ENCODE peak calls at places on chromosomes 11 and 22, in seven cellular contexts. Y is GM23248; I is prostate gland; T is fibroblast of lung; H is stomach; M is H7; E is CD4-positive, alpha-beta memory T cell. Q is an unnamed sample. For H3K27me3 and H3K36me3, the result is how much of the 10 kb centered on the place peaks cover.

GRCh38 chr11:75142714-75143419 is 8.0 kb upstream of the SLCO2B1 start:
- DNase-seq in Y (peak), I (no peak), T (peak), H (peak), M (peak), E (peak), Q (peak)

GRCh38 chr22:50507421-50507990 is at the start of gene LMF2:
- DNase-seq in Y (peak), I (peak), T (no peak), H (peak), M (peak), E (peak), Q (no peak)

GRCh38 chr11:58466293-58466692 is 24.3 kb upstream of the OR5B12 start:
- DNase-seq in Y (peak), I (no peak), T (no peak), H (no peak), M (no peak), E (no peak), Q (no peak)

GRCh38 chr22:46528121-46528610 is 9.3 kb downstream of the CELSR1 start:
- DNase-seq in Y (no peak), I (peak), T (peak), H (no peak), M (no peak), E (no peak), Q (no peak)

GRCh38 chr11:17992916-17993315 is 19.9 kb downstream of the SERGEF start:
- DNase-seq in Y (peak), I (peak), T (no peak), H (no peak), M (no peak), E (no peak), Q (no peak)

GRCh38 chr11:130408901-130409300 is 19.5 kb downstream of the ADAMTS8 start:
- DNase-seq in Y (no peak), I (no peak), T (no peak), H (no peak), M (peak), E (no peak), Q (no peak)

GRCh38 chr11:76164081-76164480 is 42.2 kb downstream of the WNT11 start:
- DNase-seq in Y (no peak), I (no peak), T (no peak), H (no peak), M (no peak), E (no peak), Q (no peak)

GRCh38 chr11:131712897-131713296 is 342.5 kb downstream of the NTM start:
- DNase-seq in Y (no peak), I (no peak), T (no peak), H (no peak), M (no peak), E (no peak), Q (no peak)

GRCh38 chr11:1854132-1854948 is 1.5 kb downstream of the LSP1 start:
- DNase-seq in Y (no peak), I (no peak), T (no peak), H (no peak), M (no peak), E (no peak), Q (no peak)

GRCh38 chr11:108672113-108672512 is 7.2 kb downstream of the DDX10 start:
- DNase-seq in Y (peak), I (no peak), T (peak), H (no peak), M (no peak), E (no peak), Q (no peak)

GRCh38 chr11:120184946-120185677 is 25.7 kb upstream of the OAF start:
- DNase-seq in Y (peak), I (no peak), T (peak), H (peak), M (no peak), E (no peak), Q (no peak)

GRCh38 chr22:42388130-42388797 is 43.9 kb downstream of the NFAM1 start:
- DNase-seq in Y (peak), I (no peak), T (peak), H (no peak), M (peak), E (no peak), Q (no peak)

GRCh38 chr11:125777309-125777708 is 1.3 kb downstream of the PATE2 start:
- DNase-seq in Y (peak), I (no peak), T (peak), H (no peak), M (no peak), E (no peak), Q (no peak)

GRCh38 chr11:118939948-118940598 is 14.3 kb upstream of the BCL9L start:
- DNase-seq in Y (peak), I (no peak), T (peak), H (no peak), M (peak), E (peak), Q (no peak)

GRCh38 chr11:36509265-36509664 is 807 bp downstream of the TRAF6 start:
- DNase-seq in Y (peak), I (no peak), T (peak), H (no peak), M (peak), E (peak), Q (no peak)

DNA sequence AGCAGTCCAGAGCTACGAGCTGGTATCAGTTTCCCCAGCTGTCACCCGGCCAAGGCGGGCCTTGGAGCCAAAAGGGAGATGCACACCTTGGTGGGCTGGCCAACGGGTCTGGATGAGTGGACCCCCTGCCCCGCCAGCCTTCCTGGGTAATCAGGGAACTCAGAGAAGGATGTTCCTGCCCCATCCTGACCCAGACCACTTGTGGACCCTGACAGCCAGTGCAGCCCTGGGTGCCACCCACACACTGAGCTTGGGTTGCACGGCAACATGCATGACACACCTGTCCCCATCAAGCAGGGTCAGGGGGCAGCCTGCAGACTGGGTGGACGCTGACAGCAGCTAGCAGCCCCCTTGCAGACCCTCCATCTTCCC is 8.6 kb downstream of the SLC25A1 start:
- DNase-seq in Y (no peak), I (no peak), T (no peak), H (no peak), M (no peak), E (no peak), Q (no peak)
- H3K27me3 ChIP-seq in Y (under half), I (under half), T (under half), H (under half), M (under half), E (under half), Q (under half)

GRCh38 chr11:67247946-67248550 is 18.2 kb upstream of the GRK2 start:
- DNase-seq in Y (no peak), I (no peak), T (no peak), H (no peak), M (peak), E (no peak), Q (no peak)
- H3K36me3 ChIP-seq in Y (half or more), I (under half), T (under half), H (half or more), M (half or more), E (half or more), Q (under half)

DNA sequence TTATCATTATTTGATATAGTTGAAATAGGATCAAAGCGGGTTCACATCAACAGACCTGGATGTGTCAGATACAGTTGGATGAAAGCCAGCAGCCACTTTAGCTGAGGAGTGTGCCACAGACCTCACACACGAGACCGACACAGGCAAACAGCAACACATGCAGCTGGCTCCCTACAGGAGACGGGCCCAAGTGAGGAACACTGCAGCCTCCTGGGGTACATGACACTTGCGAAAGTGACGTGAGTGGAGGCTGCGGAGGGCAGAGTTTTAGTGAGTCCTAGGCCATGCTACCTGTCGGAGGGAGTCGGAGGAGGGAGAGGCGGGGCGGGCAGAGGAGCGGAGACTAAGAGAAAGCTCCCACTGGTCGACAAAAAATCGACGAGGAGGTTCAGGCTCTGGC is 100.9 kb upstream of the BID start:
- DNase-seq in Y (no peak), I (no peak), T (no peak), H (no peak), M (no peak), E (no peak), Q (no peak)
- H3K27me3 ChIP-seq in Y (under half), I (under half), T (under half), H (under half), M (under half), E (under half), Q (under half)

GRCh38 chr11:46367244-46367915 is 14.1 kb upstream of the MDK start:
- DNase-seq in Y (peak), I (peak), T (peak), H (peak), M (peak), E (peak), Q (no peak)

GRCh38 chr11:46367916-46368267 is 13.6 kb upstream of the MDK start:
- DNase-seq in Y (no peak), I (no peak), T (no peak), H (no peak), M (no peak), E (no peak), Q (no peak)

GRCh38 chr11:46370253-46370652 is 11.2 kb upstream of the MDK start:
- DNase-seq in Y (no peak), I (no peak), T (no peak), H (no peak), M (no peak), E (no peak), Q (no peak)

GRCh38 chr11:46371994-46372393 is 9.5 kb upstream of the MDK start:
- DNase-seq in Y (no peak), I (no peak), T (no peak), H (no peak), M (no peak), E (no peak), Q (no peak)

GRCh38 chr11:46369458-46370152 is 11.9 kb upstream of the MDK start:
- DNase-seq in Y (peak), I (no peak), T (peak), H (peak), M (peak), E (peak), Q (no peak)
- H3K36me3 ChIP-seq in Y (under half), I (under half), T (under half), H (half or more), M (under half), E (half or more), Q (under half)

GRCh38 chr22:22073769-22074561 is 91.4 kb upstream of the TOP3B start:
- DNase-seq in Y (no peak), I (no peak), T (no peak), H (no peak), M (no peak), E (no peak), Q (no peak)
- H3K27me3 ChIP-seq in Y (under half), I (under half), T (under half), H (under half), M (half or more), E (under half), Q (half or more)

GRCh38 chr11:72230764-72231365 is 6.3 kb downstream of the INPPL1 start:
- DNase-seq in Y (no peak), I (no peak), T (no peak), H (peak), M (no peak), E (no peak), Q (no peak)
- H3K36me3 ChIP-seq in Y (under half), I (under half), T (half or more), H (half or more), M (half or more), E (half or more), Q (half or more)

GRCh38 chr11:3220521-3221407 is 2.2 kb upstream of the MRGPRG start:
- DNase-seq in Y (no peak), I (no peak), T (no peak), H (peak), M (peak), E (no peak), Q (no peak)

GRCh38 chr11:3221408-3222002 is 2.9 kb upstream of the MRGPRG start:
- DNase-seq in Y (peak), I (no peak), T (no peak), H (peak), M (peak), E (no peak), Q (no peak)

GRCh38 chr11:3222941-3223905 is 4.6 kb upstream of the MRGPRG start:
- DNase-seq in Y (no peak), I (no peak), T (no peak), H (peak), M (peak), E (peak), Q (no peak)

GRCh38 chr11:3223932-3224729 is 5.5 kb upstream of the MRGPRG start:
- DNase-seq in Y (no peak), I (no peak), T (no peak), H (peak), M (peak), E (no peak), Q (no peak)

DNA sequence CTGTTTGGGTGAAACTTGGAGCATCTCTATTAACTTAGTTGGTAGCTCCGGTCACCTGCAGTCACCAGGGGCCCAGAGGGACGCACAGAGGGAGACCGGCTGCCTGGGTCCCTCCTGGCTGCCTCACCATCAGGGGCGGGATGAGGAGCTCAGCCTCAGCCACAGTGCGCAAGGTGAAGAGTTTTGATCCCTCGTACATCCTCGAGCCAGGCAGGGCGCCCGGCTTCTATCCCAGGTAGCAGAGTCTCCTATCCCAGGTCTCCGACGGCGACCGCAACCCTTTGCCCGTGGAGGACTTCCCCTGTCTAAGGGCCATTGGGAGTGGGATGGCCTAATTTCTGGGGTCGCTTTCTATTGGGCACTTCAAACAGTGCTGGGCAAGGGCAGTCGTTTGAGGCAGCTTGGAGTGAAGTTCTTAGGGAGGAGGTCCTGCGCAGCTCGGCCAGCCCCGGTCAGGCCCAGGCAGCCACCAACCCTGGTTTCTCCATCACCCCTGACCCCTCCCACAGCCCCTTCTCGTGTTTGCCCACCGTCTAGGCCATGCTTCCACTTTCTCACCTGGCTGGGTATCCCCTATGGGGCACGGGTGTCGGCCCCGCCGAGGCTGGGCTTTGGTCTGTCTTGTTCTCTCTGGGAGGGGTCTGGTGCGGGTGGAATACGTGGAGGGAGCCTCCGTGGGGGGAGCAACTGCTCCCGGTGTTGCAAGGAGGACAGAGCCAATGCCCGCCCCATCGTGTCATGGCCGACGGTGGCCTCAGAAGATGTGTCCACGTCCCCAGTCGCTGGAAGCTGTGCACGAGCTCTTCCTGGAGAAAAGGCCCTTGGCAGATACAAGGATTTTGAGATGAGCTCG is 3.6 kb upstream of the MRGPRG start:
- DNase-seq in Y (no peak), I (no peak), T (no peak), H (peak), M (peak), E (no peak), Q (no peak)
- H3K27me3 ChIP-seq in Y (under half), I (under half), T (under half), H (under half), M (under half), E (under half), Q (under half)

GRCh38 chr11:10017050-10017449 is 277.0 kb downstream of the SBF2 start:
- DNase-seq in Y (no peak), I (no peak), T (no peak), H (no peak), M (no peak), E (no peak), Q (no peak)
- H3K36me3 ChIP-seq in Y (under half), I (under half), T (under half), H (under half), M (under half), E (under half), Q (under half)

GRCh38 chr11:20608938-20609337 is 9.5 kb downstream of the SLC6A5 start:
- DNase-seq in Y (peak), I (no peak), T (no peak), H (no peak), M (no peak), E (no peak), Q (no peak)

GRCh38 chr11:20604295-20604803 is 4.9 kb downstream of the SLC6A5 start:
- DNase-seq in Y (no peak), I (no peak), T (no peak), H (no peak), M (no peak), E (no peak), Q (no peak)

GRCh38 chr11:20604864-20605601 is 5.6 kb downstream of the SLC6A5 start:
- DNase-seq in Y (no peak), I (no peak), T (no peak), H (no peak), M (no peak), E (no peak), Q (no peak)

GRCh38 chr11:20601221-20601914 is 2.0 kb downstream of the SLC6A5 start:
- DNase-seq in Y (no peak), I (no peak), T (no peak), H (no peak), M (peak), E (no peak), Q (no peak)

GRCh38 chr11:20605602-20606091 is 6.2 kb downstream of the SLC6A5 start:
- DNase-seq in Y (no peak), I (no peak), T (no peak), H (no peak), M (no peak), E (no peak), Q (no peak)
- H3K27me3 ChIP-seq in Y (half or more), I (under half), T (under half), H (under half), M (under half), E (under half), Q (under half)

GRCh38 chr11:65189191-65189590 is 7.5 kb downstream of the CAPN1 start:
- DNase-seq in Y (no peak), I (no peak), T (no peak), H (no peak), M (no peak), E (no peak), Q (no peak)
- H3K36me3 ChIP-seq in Y (under half), I (under half), T (under half), H (half or more), M (under half), E (half or more), Q (under half)

Q was measured in iPS DF 6.9.